ENCODE peak calls at places on chromosomes 12 and 14, in four cellular contexts. R, Y, T and W are unnamed samples.

GRCh38 chr12:77402726-77403125 is 337.4 kb upstream of the E2F7 start:
- DNase-seq in R (no peak), Y (no peak), T (no peak), W (no peak)

GRCh38 chr12:126397071-126397571 is 1331.9 kb downstream of the AACS start:
- DNase-seq in R (no peak), Y (no peak), T (no peak), W (no peak)

GRCh38 chr12:44654641-44655625 is 221.2 kb downstream of the NELL2 start:
- DNase-seq in R (no peak), Y (no peak), T (no peak), W (no peak)

GRCh38 chr12:105954891-105955607 is 183.7 kb downstream of the NUAK1 start:
- DNase-seq in R (no peak), Y (no peak), T (no peak), W (no peak)

GRCh38 chr12:67827820-67828383 is 161.3 kb upstream of the IFNG-AS1 start:
- DNase-seq in R (peak; percentile 61), Y (no peak), T (peak; percentile 74), W (no peak)

GRCh38 chr14:93285048-93285447 is 47.8 kb downstream of the BTBD7 start:
- DNase-seq in R (no peak), Y (no peak), T (no peak), W (no peak)

GRCh38 chr14:92956961-92957360 is 34.0 kb downstream of the CHGA start:
- DNase-seq in R (no peak), Y (no peak), T (no peak), W (no peak)

GRCh38 chr14:99755629-99756603 is 37.3 kb upstream of the EML1 start:
- DNase-seq in R (peak; percentile 58), Y (peak; percentile 88), T (peak; percentile 89), W (no peak)

GRCh38 chr12:189622-189962 is 24.4 kb downstream of the SLC6A12 start:
- DNase-seq in R (no peak), Y (no peak), T (no peak), W (no peak)

GRCh38 chr14:104657114-104657524 is 32.3 kb upstream of the INF2 start:
- DNase-seq in R (no peak), Y (no peak), T (no peak), W (no peak)

GRCh38 chr12:70400124-70400523 is 34.0 kb downstream of the KCNMB4 start:
- DNase-seq in R (no peak), Y (no peak), T (no peak), W (no peak)

GRCh38 chr14:68911594-68912227 is 67.4 kb downstream of the ACTN1 start:
- DNase-seq in R (peak; percentile 38), Y (peak; percentile 88), T (peak; percentile 83), W (peak; percentile 78)

DNA sequence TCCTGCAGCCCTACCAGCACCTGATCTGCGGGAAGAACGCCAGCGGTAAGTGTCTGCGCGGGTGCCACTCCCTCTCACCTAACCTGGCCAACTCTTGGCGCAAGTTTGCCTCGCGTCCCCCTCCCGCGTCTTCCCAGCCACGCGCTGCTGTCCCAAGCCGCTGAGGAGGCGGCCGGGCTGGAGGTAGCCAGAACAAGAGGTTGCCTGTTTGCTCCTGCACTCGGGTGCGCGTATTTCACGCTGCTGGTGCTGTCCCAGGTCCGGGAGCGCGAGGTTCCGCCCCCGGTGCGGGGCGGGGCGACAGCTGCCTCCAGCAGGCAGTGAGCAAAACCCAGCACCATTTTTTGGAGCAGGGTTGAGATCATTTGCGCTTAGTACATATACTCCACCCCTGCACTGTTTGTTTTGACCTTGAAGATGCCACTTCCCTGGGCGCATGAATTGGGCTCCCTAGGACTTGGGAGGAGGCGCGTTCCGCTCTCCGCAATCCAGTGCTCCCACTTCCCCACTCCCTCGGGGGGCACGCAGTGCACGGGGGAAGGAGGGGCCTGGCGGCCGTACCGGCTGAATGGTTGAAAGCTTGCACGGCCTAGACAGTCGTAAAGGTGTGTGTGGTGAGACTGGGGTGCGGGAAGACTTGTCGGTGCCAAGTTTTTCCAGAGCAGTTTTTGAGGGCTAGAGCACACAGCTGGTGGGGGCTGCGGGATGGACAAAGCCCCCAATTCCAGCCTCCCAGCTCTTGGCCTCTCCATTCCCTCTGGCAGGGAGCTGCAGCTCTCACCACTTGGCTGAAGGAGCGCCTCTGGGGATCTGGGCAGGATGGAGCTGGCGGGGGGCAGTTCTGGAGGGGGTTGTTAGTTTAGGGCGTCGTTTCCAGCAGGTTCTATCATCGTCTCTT is 226.9 kb upstream of the CRY1 start:
- DNase-seq in R (no peak), Y (peak; percentile 68), T (no peak), W (peak; percentile 85)
- H3K27me3 ChIP-seq in R (peaks cover 31% of the 10 kb centered on the region), Y (no peaks in the 10 kb centered on the region), T (peaks cover 6% of the 10 kb centered on the region), W (no peaks in the 10 kb centered on the region)

GRCh38 chr14:76138119-76138757 is 13.5 kb upstream of the GPATCH2L start:
- DNase-seq in R (no peak), Y (no peak), T (no peak), W (no peak)

GRCh38 chr14:76136476-76137160 is 15.1 kb upstream of the GPATCH2L start:
- DNase-seq in R (no peak), Y (no peak), T (no peak), W (no peak)

GRCh38 chr14:76135722-76136121 is 16.0 kb upstream of the GPATCH2L start:
- DNase-seq in R (no peak), Y (no peak), T (no peak), W (no peak)

GRCh38 chr14:76143642-76144041 is 8.1 kb upstream of the GPATCH2L start:
- DNase-seq in R (no peak), Y (no peak), T (no peak), W (no peak)

DNA sequence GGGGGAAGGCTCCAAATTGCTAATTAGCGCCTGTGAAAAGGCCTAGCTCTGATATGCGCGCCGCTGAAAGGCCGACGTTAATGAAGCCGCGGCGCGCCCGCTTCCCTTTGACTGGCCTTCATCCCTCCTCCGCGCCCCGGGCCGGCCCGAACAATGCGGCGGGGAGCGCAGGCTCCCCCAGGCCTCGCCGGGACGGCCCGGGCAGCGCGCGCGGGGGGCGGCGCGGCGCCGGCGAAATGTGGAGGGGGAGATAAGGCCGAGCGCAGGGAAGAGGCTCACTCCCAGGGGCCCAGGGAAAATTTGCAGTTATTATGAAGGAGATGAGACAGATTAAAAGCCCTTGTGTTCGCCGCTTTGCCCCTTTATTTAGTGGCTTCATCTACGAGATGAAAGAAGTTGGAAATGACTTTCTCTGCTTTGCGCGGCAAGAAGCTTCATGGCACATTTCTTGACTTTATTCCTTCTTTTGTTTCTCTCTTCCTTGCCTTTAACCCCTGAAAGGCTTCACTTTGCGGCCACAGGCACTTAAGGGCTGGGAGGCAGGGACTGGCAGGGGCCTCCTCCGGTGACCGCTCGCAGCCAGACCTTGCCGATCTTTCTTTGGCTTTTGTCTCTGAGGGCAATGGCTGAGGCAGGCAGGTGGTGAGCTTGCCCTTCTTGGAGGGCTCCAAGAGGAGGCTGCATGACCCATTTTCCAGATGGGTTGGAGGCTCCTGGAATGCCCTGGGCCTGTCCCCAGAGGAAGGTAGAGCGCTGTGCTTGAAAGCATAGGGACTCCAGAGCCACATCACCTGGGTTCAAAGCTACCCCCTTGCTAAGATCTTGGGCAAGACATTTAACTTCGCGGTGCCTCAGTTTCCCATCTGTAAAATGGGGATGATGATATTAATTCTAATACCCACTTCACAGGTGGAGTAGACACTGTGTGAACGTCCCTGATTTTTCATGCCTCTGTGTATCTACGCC is 12.7 kb upstream of the GPATCH2L start:
- DNase-seq in R (no peak), Y (peak; percentile 61), T (no peak), W (no peak)
- H3K27me3 ChIP-seq in R (peaks cover 13% of the 10 kb centered on the region), Y (no peaks in the 10 kb centered on the region), T (no peaks in the 10 kb centered on the region), W (peaks cover 66% of the 10 kb centered on the region)

GRCh38 chr14:37588956-37589737 is 5.9 kb downstream of the FOXA1 start:
- DNase-seq in R (no peak), Y (no peak), T (no peak), W (no peak)
- H3K27me3 ChIP-seq in R (no peaks in the 10 kb centered on the region), Y (peaks cover 18% of the 10 kb centered on the region), T (peaks cover 99% of the 10 kb centered on the region), W (peaks cover 92% of the 10 kb centered on the region)

GRCh38 chr14:94374749-94375148 is 13.7 kb downstream of the SERPINA1 start:
- DNase-seq in R (no peak), Y (no peak), T (no peak), W (no peak)
- H3K27me3 ChIP-seq in R (no peaks in the 10 kb centered on the region), Y (no peaks in the 10 kb centered on the region), T (no peaks in the 10 kb centered on the region), W (no peaks in the 10 kb centered on the region)

GRCh38 chr14:101591121-101591520 is 29.8 kb downstream of the DIO3 start:
- DNase-seq in R (no peak), Y (peak; percentile 49), T (no peak), W (no peak)

GRCh38 chr14:101591582-101591981 is 30.3 kb downstream of the DIO3 start:
- DNase-seq in R (no peak), Y (peak; percentile 34), T (no peak), W (no peak)

GRCh38 chr14:101595349-101595748 is 34.1 kb downstream of the DIO3 start:
- DNase-seq in R (no peak), Y (peak; percentile 26), T (no peak), W (no peak)

GRCh38 chr14:101594511-101595148 is 33.3 kb downstream of the DIO3 start:
- DNase-seq in R (no peak), Y (no peak), T (no peak), W (peak; percentile 21)

GRCh38 chr14:101593411-101594181 is 32.3 kb downstream of the DIO3 start:
- DNase-seq in R (no peak), Y (peak; percentile 35), T (no peak), W (no peak)
- H3K27me3 ChIP-seq in R (no peaks in the 10 kb centered on the region), Y (no peaks in the 10 kb centered on the region), T (no peaks in the 10 kb centered on the region), W (no peaks in the 10 kb centered on the region)

GRCh38 chr14:70685480-70686197 is 43.9 kb downstream of the TTC9 start:
- DNase-seq in R (no peak), Y (no peak), T (no peak), W (no peak)

GRCh38 chr14:70680748-70681147 is 39.0 kb downstream of the TTC9 start:
- DNase-seq in R (no peak), Y (no peak), T (no peak), W (no peak)

DNA sequence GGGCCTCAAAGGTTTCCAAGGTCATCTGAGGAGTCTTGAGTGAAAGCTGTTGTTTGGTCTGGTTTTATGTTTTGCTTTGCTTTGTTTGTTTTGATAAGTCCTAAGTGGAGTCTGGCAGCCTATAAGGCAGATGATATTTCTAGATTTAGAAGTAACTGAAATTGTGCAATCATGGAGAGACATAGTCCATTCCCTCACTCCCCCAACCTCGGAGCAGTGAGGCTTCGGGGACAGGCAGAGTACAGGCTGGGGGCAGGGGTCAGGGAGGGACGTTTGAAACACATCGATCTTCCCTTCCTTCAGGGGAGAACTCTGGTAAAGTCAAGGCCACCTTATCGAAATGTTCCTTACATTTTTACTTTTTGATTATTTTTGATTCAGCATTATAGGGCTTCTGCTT is 42.3 kb downstream of the TTC9 start:
- DNase-seq in R (no peak), Y (no peak), T (no peak), W (no peak)
- H3K27me3 ChIP-seq in R (no peaks in the 10 kb centered on the region), Y (no peaks in the 10 kb centered on the region), T (no peaks in the 10 kb centered on the region), W (no peaks in the 10 kb centered on the region)

DNA sequence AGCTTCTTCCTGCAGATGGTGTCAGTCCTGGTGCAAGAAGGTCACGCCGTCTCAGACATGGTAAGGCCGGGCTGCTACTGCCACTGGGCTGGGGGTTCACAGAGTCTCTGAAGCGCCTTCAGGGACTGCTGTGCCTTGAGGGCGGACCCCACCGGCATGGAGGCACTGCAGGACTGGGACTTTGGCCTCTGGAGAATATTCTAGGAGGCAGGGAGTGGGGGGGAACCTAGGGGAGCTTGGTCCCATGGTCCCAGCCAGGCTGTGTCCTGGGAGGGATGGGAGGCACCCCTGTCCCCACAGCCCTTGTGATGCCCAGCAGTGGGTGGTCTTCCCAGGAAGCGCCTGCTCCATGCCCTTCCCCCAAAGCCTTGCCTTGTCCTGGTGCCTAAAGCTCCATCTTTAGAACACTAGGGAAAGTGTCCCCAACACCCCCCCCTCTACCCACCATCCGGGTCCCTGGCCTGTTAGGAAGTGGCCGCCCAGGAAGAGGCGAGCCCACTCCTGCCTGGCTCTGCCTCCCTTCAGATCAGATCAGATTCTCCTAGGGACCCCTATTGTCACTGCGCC is 1.5 kb downstream of the AMN start:
- DNase-seq in R (no peak), Y (no peak), T (no peak), W (no peak)
- H3K27me3 ChIP-seq in R (no peaks in the 10 kb centered on the region), Y (no peaks in the 10 kb centered on the region), T (peaks cover 9% of the 10 kb centered on the region), W (peaks cover 30% of the 10 kb centered on the region)